ENCODE peak calls at places on chromosomes 16 and 17, in eight cellular contexts. V is ELR; Z is EL; I is HCT116; F is cerebellum; S is amniotic stem cell; L is activated naive CD4-positive, alpha-beta T cell; O is amygdala. R is an unnamed sample.

GRCh38 chr16:54193656-54194007 is 93.0 kb downstream of the IRX3 start:
- DNase-seq in O (peak), I (peak), S (peak), V (peak), F (peak), L (no peak), Z (peak), R (no peak)

GRCh38 chr16:67939507-67940435 is 3.1 kb upstream of the PSMB10 start:
- DNase-seq in Z (no peak), S (no peak), I (no peak), V (no peak), F (no peak), O (no peak), L (no peak), R (no peak)

GRCh38 chr17:57106107-57106835 is 21.2 kb downstream of the AKAP1 start:
- DNase-seq in S (no peak), I (peak), V (peak), Z (no peak), O (no peak), L (no peak), F (peak), R (no peak)

GRCh38 chr17:50471009-50471905 is 2.6 kb upstream of the CHAD start:
- DNase-seq in O (no peak), Z (no peak), S (no peak), F (no peak), I (no peak), V (no peak), L (no peak), R (no peak)

GRCh38 chr17:76868669-76869208 is 535 bp downstream of the MGAT5B start:
- DNase-seq in Z (peak), I (no peak), F (no peak), S (no peak), L (no peak), V (peak), O (no peak), R (no peak)

GRCh38 chr17:13833921-13834320 is 232.2 kb upstream of the HS3ST3A1 start:
- DNase-seq in V (no peak), L (no peak), I (no peak), S (no peak), O (no peak), Z (peak), F (no peak), R (no peak)

GRCh38 chr17:2368383-2368782 is 31.1 kb downstream of the SGSM2 start:
- DNase-seq in O (no peak), L (no peak), I (no peak), Z (no peak), V (no peak), F (no peak), S (no peak), R (no peak)

GRCh38 chr16:84585886-84586285 is 32.0 kb downstream of the COTL1 start:
- DNase-seq in L (no peak), O (peak), V (peak), Z (no peak), S (no peak), F (no peak), I (peak), R (no peak)

GRCh38 chr17:35088647-35088910 is 25.1 kb upstream of the RFFL start:
- DNase-seq in S (no peak), F (peak), Z (no peak), I (peak), L (peak), V (no peak), O (no peak), R (no peak)

GRCh38 chr16:61823326-61823725 is 212.9 kb downstream of the CDH8 start:
- DNase-seq in S (no peak), O (no peak), Z (no peak), F (no peak), I (no peak), V (no peak), L (no peak), R (no peak)

GRCh38 chr16:71628810-71629209 is 2.8 kb downstream of the MARVELD3 start:
- DNase-seq in F (no peak), Z (peak), V (peak), O (no peak), L (no peak), S (no peak), I (no peak), R (no peak)

GRCh38 chr17:8117980-8118768 is at the start of gene ALOXE3:
- DNase-seq in S (no peak), F (peak), Z (peak), O (peak), L (no peak), I (peak), V (peak), R (no peak)

GRCh38 chr16:13958438-13958837 is 38.5 kb downstream of the ERCC4 start:
- DNase-seq in V (no peak), L (no peak), F (no peak), I (no peak), S (no peak), O (no peak), Z (no peak), R (no peak)

GRCh38 chr16:29198731-29199521 is 207.6 kb downstream of the NPIPB11 start:
- DNase-seq in L (no peak), O (no peak), F (no peak), V (no peak), Z (no peak), I (no peak), S (no peak), R (no peak)

GRCh38 chr16:19808061-19808621 is 76.5 kb downstream of the GPRC5B start:
- DNase-seq in F (no peak), V (no peak), L (no peak), O (peak), S (no peak), Z (no peak), I (no peak), R (no peak)

GRCh38 chr17:4980644-4981216 is 6.7 kb downstream of the CAMTA2 start:
- DNase-seq in O (no peak), Z (peak), F (peak), I (no peak), L (no peak), S (peak), V (peak), R (no peak)

GRCh38 chr16:5077304-5077703 is 5.7 kb downstream of the ALG1 start:
- DNase-seq in F (no peak), L (no peak), I (no peak), V (no peak), O (no peak), Z (no peak), S (no peak), R (no peak)

GRCh38 chr17:31657876-31658275 is 201.2 kb downstream of the COPRS start:
- DNase-seq in F (no peak), L (no peak), S (no peak), I (no peak), V (no peak), O (no peak), Z (no peak), R (no peak)

GRCh38 chr17:42183741-42184711 is 1.2 kb downstream of the HCRT start:
- DNase-seq in F (peak), Z (peak), O (peak), L (peak), I (peak), S (no peak), V (peak), R (no peak)

GRCh38 chr16:49345829-49346228 is 27.8 kb upstream of the C16orf78 start:
- DNase-seq in I (no peak), O (no peak), L (no peak), V (no peak), F (no peak), Z (no peak), S (no peak), R (no peak)

GRCh38 chr17:67056746-67057490 is 12.6 kb downstream of the CACNG1 start:
- DNase-seq in V (no peak), Z (no peak), O (no peak), S (no peak), F (no peak), I (no peak), L (no peak), R (no peak)

GRCh38 chr17:17104036-17104435 is 61.8 kb downstream of the MPRIP start:
- DNase-seq in I (no peak), F (no peak), O (no peak), L (no peak), S (no peak), Z (no peak), V (no peak), R (no peak)

GRCh38 chr17:58344791-58345157 is 7.2 kb downstream of the SUPT4H1 start:
- DNase-seq in L (no peak), Z (no peak), I (no peak), O (no peak), S (no peak), V (no peak), F (no peak), R (no peak)

GRCh38 chr17:8124350-8125195 is 667 bp upstream of the HES7 start:
- DNase-seq in Z (peak), L (no peak), O (no peak), I (no peak), V (peak), S (no peak), F (peak), R (no peak)

GRCh38 chr17:37043201-37043600 is 94.4 kb downstream of the AATF start:
- DNase-seq in F (no peak), V (no peak), S (no peak), O (no peak), L (no peak), I (no peak), Z (no peak), R (no peak)

GRCh38 chr17:81722184-81723120 is 10.4 kb downstream of the SLC25A10 start:
- DNase-seq in V (no peak), S (no peak), I (no peak), F (no peak), Z (no peak), L (no peak), O (peak), R (no peak)

GRCh38 chr16:11276880-11277593 is 757 bp upstream of the PRM2 start:
- DNase-seq in I (no peak), S (no peak), F (no peak), V (no peak), O (no peak), Z (no peak), L (no peak), R (no peak)

GRCh38 chr17:66540131-66540781 is 237.8 kb downstream of the PRKCA start:
- DNase-seq in V (peak), O (peak), L (no peak), Z (peak), I (no peak), S (peak), F (peak), R (no peak)

GRCh38 chr16:77585379-77585778 is 136.9 kb upstream of the NUDT7 start:
- DNase-seq in O (no peak), S (no peak), L (no peak), I (no peak), F (no peak), Z (no peak), V (peak), R (no peak)

GRCh38 chr17:5282639-5283217 is 644 bp downstream of the RABEP1 start:
- DNase-seq in I (no peak), F (no peak), O (peak), V (peak), Z (peak), L (peak), S (no peak), R (no peak)

GRCh38 chr17:71383111-71383510 is 737.7 kb upstream of the SOX9 start:
- DNase-seq in O (no peak), V (no peak), I (no peak), S (no peak), L (no peak), F (no peak), Z (no peak), R (no peak)

GRCh38 chr17:69551212-69552010 is 136.9 kb downstream of the MAP2K6 start:
- DNase-seq in F (no peak), L (no peak), Z (no peak), S (no peak), V (peak), O (no peak), I (no peak), R (no peak)

GRCh38 chr16:73329363-73330306 is 281.7 kb upstream of the ZFHX3 start:
- DNase-seq in Z (no peak), L (no peak), I (no peak), O (peak), F (no peak), S (no peak), V (no peak), R (no peak)

GRCh38 chr17:48644910-48645557 is 18.9 kb upstream of the HOXB9 start:
- DNase-seq in V (no peak), I (no peak), F (no peak), Z (no peak), O (no peak), L (no peak), S (no peak), R (no peak)

GRCh38 chr16:57354311-57354710 is 4.3 kb upstream of the CCL22 start:
- DNase-seq in O (no peak), Z (no peak), F (no peak), V (no peak), S (no peak), I (no peak), L (no peak), R (no peak)

GRCh38 chr16:58026705-58027340 is 1.3 kb downstream of the MMP15 start:
- DNase-seq in F (no peak), L (no peak), V (no peak), O (no peak), S (no peak), I (no peak), Z (no peak), R (no peak)

GRCh38 chr17:63702223-63702577 is 2.3 kb upstream of the LIMD2 start:
- DNase-seq in L (no peak), S (no peak), I (no peak), F (no peak), O (no peak), Z (no peak), V (no peak), R (no peak)

R was measured in esophagus squamous epithelium.